ENCODE peak calls at places on chromosomes 13 and 19, in five cellular contexts. One of them, this sample, is unnamed. For H3K9me3 and H3K36me3, the result is how much of the 10 kb centered on the place peaks cover.

GRCh38 chr13:40640845-40641458 is 25.5 kb downstream of the FOXO1 start:
- DNase-seq in left ventricle myocardium inferior: no peak
- DNase-seq in neural progenitor cell: no peak
- DNase-seq in suprapubic skin: no peak
- DNase-seq in breast epithelium: no peak
- DNase-seq in this sample: no peak

GRCh38 chr13:47126432-47126831 is 229.6 kb upstream of the HTR2A start:
- DNase-seq in left ventricle myocardium inferior: no peak
- DNase-seq in neural progenitor cell: no peak
- DNase-seq in suprapubic skin: no peak
- DNase-seq in breast epithelium: no peak
- DNase-seq in this sample: no peak

GRCh38 chr19:13865578-13866462 is 11.1 kb upstream of the NANOS3 start:
- DNase-seq in left ventricle myocardium inferior: no peak
- DNase-seq in neural progenitor cell: peak
- DNase-seq in suprapubic skin: no peak
- DNase-seq in breast epithelium: no peak
- DNase-seq in this sample: no peak

GRCh38 chr19:18542936-18543813 is at the start of gene FKBP8:
- DNase-seq in left ventricle myocardium inferior: peak
- DNase-seq in neural progenitor cell: peak
- DNase-seq in suprapubic skin: peak
- DNase-seq in breast epithelium: peak
- DNase-seq in this sample: peak

GRCh38 chr13:76014618-76015315 is 378.6 kb downstream of the LMO7 start:
- DNase-seq in left ventricle myocardium inferior: no peak
- DNase-seq in neural progenitor cell: no peak
- DNase-seq in suprapubic skin: no peak
- DNase-seq in breast epithelium: no peak
- DNase-seq in this sample: no peak

GRCh38 chr13:44211286-44211685 is 162.3 kb upstream of the SERP2 start:
- DNase-seq in left ventricle myocardium inferior: no peak
- DNase-seq in neural progenitor cell: no peak
- DNase-seq in suprapubic skin: no peak
- DNase-seq in breast epithelium: no peak
- DNase-seq in this sample: no peak

GRCh38 chr19:38949580-38950367 is 19.0 kb downstream of the MRPS12 start:
- DNase-seq in left ventricle myocardium inferior: peak
- DNase-seq in neural progenitor cell: peak
- DNase-seq in suprapubic skin: peak
- DNase-seq in breast epithelium: peak
- DNase-seq in this sample: peak

GRCh38 chr13:20774746-20775145 is 985 bp upstream of the EEF1AKMT1 start:
- DNase-seq in left ventricle myocardium inferior: no peak
- DNase-seq in neural progenitor cell: no peak
- DNase-seq in suprapubic skin: no peak
- DNase-seq in breast epithelium: no peak
- DNase-seq in this sample: no peak

GRCh38 chr13:44171151-44171550 is 202.5 kb upstream of the SERP2 start:
- DNase-seq in left ventricle myocardium inferior: no peak
- DNase-seq in neural progenitor cell: no peak
- DNase-seq in suprapubic skin: no peak
- DNase-seq in breast epithelium: no peak
- DNase-seq in this sample: no peak

GRCh38 chr19:16887353-16888265 is 1.2 kb upstream of the F2RL3 start:
- DNase-seq in left ventricle myocardium inferior: no peak
- DNase-seq in neural progenitor cell: no peak
- DNase-seq in suprapubic skin: peak
- DNase-seq in breast epithelium: no peak
- DNase-seq in this sample: no peak

GRCh38 chr19:36182612-36183454 is 30.6 kb upstream of the COX7A1 start:
- DNase-seq in left ventricle myocardium inferior: no peak
- DNase-seq in neural progenitor cell: peak
- DNase-seq in suprapubic skin: no peak
- DNase-seq in breast epithelium: no peak
- DNase-seq in this sample: no peak

GRCh38 chr19:16559896-16560295 is 12.3 kb downstream of the SLC35E1 start:
- DNase-seq in left ventricle myocardium inferior: no peak
- DNase-seq in neural progenitor cell: no peak
- DNase-seq in suprapubic skin: no peak
- DNase-seq in breast epithelium: no peak
- DNase-seq in this sample: no peak

GRCh38 chr19:39677931-39678889 is 22.5 kb downstream of the LGALS16 start:
- DNase-seq in left ventricle myocardium inferior: no peak
- DNase-seq in neural progenitor cell: no peak
- DNase-seq in suprapubic skin: no peak
- DNase-seq in breast epithelium: peak
- DNase-seq in this sample: no peak

GRCh38 chr13:51276684-51277083 is 54.5 kb downstream of the FAM124A start:
- DNase-seq in left ventricle myocardium inferior: no peak
- DNase-seq in neural progenitor cell: no peak
- DNase-seq in suprapubic skin: no peak
- DNase-seq in breast epithelium: peak
- DNase-seq in this sample: no peak

GRCh38 chr19:42693760-42694350 is 46.4 kb downstream of the PSG3 start:
- DNase-seq in left ventricle myocardium inferior: no peak
- DNase-seq in neural progenitor cell: no peak
- DNase-seq in suprapubic skin: no peak
- DNase-seq in breast epithelium: no peak
- DNase-seq in this sample: no peak

GRCh38 chr19:23403581-23404324 is 8.5 kb upstream of the ZNF91 start:
- DNase-seq in left ventricle myocardium inferior: no peak
- DNase-seq in neural progenitor cell: peak
- DNase-seq in suprapubic skin: no peak
- DNase-seq in breast epithelium: no peak
- DNase-seq in this sample: no peak

GRCh38 chr13:21657538-21657937 is 13.3 kb upstream of the FGF9 start:
- DNase-seq in left ventricle myocardium inferior: no peak
- DNase-seq in neural progenitor cell: no peak
- DNase-seq in suprapubic skin: no peak
- DNase-seq in breast epithelium: no peak
- DNase-seq in this sample: no peak

GRCh38 chr13:22062478-22063205 is 391.8 kb downstream of the FGF9 start:
- DNase-seq in left ventricle myocardium inferior: no peak
- DNase-seq in neural progenitor cell: no peak
- DNase-seq in suprapubic skin: no peak
- DNase-seq in breast epithelium: no peak
- DNase-seq in this sample: no peak

GRCh38 chr13:80921556-80921955 is 580.6 kb upstream of the SPRY2 start:
- DNase-seq in left ventricle myocardium inferior: no peak
- DNase-seq in neural progenitor cell: no peak
- DNase-seq in suprapubic skin: no peak
- DNase-seq in breast epithelium: no peak
- DNase-seq in this sample: no peak

GRCh38 chr13:80923907-80924306 is 583.0 kb upstream of the SPRY2 start:
- DNase-seq in left ventricle myocardium inferior: no peak
- DNase-seq in neural progenitor cell: peak
- DNase-seq in suprapubic skin: no peak
- DNase-seq in breast epithelium: no peak
- DNase-seq in this sample: no peak

GRCh38 chr13:80924596-80924995 is 583.7 kb upstream of the SPRY2 start:
- DNase-seq in left ventricle myocardium inferior: no peak
- DNase-seq in neural progenitor cell: no peak
- DNase-seq in suprapubic skin: no peak
- DNase-seq in breast epithelium: no peak
- DNase-seq in this sample: no peak

DNA sequence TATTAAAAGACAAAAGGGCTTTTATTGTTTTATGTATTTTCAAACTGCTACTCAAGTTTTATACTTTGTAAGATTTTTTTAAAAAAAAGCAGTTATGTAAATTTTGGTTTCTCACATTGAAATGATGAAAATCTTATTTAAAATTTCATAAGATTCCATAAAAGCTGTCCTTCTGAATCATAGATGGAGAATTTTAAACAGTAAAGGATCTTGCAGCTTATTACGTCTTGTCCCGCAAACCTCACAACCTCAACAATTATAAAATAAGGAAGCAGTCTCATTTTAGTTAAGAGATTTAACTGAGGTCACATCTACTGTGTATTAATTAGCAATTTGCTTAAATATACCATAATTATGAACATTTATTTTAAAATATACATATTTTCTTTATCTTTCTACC is 581.0 kb upstream of the SPRY2 start:
- DNase-seq in left ventricle myocardium inferior: no peak
- DNase-seq in neural progenitor cell: no peak
- DNase-seq in suprapubic skin: no peak
- DNase-seq in breast epithelium: no peak
- DNase-seq in this sample: no peak
- H3K4me3 ChIP-seq in left ventricle myocardium inferior: no peak
- H3K4me3 ChIP-seq in neural progenitor cell: no peak
- H3K4me3 ChIP-seq in suprapubic skin: no peak
- H3K4me3 ChIP-seq in breast epithelium: no peak
- H3K4me3 ChIP-seq in this sample: no peak

DNA sequence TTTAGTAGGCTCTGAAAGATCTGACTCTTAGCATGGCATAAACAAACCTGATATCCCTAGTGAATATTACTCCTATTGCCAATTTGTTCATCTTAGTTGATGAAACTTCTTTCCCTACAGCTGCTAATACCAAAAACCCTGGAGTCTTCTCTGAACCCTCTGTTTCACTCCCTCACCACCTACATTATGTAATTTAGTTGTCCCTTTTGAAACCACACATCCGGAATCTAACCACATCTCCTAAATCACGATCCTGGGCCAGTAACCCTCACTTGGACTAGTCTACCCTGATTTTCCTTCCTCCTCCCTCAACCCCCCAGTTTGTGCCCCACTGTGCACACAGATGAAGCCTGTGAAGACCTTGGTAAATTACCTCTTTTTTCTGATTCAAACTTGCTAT is 1.2 kb downstream of the ZNF256 start:
- DNase-seq in left ventricle myocardium inferior: no peak
- DNase-seq in neural progenitor cell: no peak
- DNase-seq in suprapubic skin: no peak
- DNase-seq in breast epithelium: no peak
- DNase-seq in this sample: no peak
- H3K9me3 ChIP-seq in left ventricle myocardium inferior: half or more
- H3K9me3 ChIP-seq in neural progenitor cell: under half
- H3K9me3 ChIP-seq in suprapubic skin: under half
- H3K9me3 ChIP-seq in breast epithelium: half or more
- H3K9me3 ChIP-seq in this sample: under half

GRCh38 chr13:110475550-110476219 is 85.8 kb downstream of the RAB20 start:
- DNase-seq in left ventricle myocardium inferior: no peak
- DNase-seq in neural progenitor cell: no peak
- DNase-seq in suprapubic skin: no peak
- DNase-seq in breast epithelium: no peak
- DNase-seq in this sample: no peak
- H3K36me3 ChIP-seq in left ventricle myocardium inferior: half or more
- H3K36me3 ChIP-seq in neural progenitor cell: under half
- H3K36me3 ChIP-seq in suprapubic skin: under half
- H3K36me3 ChIP-seq in breast epithelium: under half
- H3K36me3 ChIP-seq in this sample: half or more

DNA sequence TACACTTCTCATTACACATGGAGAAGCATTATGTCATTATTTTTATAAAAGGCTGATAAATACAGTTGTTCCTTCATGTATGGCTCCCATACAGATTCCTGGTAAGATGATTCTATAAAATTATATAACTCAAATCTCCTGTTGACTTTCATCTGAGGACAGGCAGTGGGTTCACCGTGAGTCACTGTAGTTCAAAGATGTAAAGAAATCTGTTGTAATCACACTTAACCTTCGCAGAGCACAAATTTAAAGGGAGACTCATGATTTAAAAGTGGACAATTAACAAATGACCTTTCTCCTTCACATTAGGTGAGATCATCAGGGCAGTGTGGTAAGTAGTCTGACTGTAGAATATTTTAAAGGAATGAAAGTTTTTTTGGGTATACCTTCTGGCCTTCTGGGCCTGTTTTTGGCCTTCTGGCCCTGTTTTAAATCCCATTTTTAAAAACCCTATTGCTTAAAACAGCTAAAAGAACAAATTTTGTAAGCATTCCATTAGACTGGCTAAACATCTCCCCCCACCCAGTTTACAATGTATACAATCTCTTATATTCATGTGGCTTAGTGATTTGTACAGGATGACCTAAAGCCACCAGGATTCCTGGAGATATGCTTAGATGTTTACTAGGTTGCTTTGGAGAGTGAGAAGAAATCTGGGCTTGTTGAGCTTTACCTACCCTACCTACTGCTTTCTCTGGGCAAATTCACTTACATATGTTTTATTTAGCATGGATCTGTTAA is 171.2 kb downstream of the ITGBL1 start:
- DNase-seq in left ventricle myocardium inferior: no peak
- DNase-seq in neural progenitor cell: no peak
- DNase-seq in suprapubic skin: no peak
- DNase-seq in breast epithelium: no peak
- DNase-seq in this sample: no peak
- H3K4me3 ChIP-seq in left ventricle myocardium inferior: no peak
- H3K4me3 ChIP-seq in neural progenitor cell: no peak
- H3K4me3 ChIP-seq in suprapubic skin: no peak
- H3K4me3 ChIP-seq in breast epithelium: no peak
- H3K4me3 ChIP-seq in this sample: peak

GRCh38 chr19:21915411-21915810 is 79.4 kb upstream of the ZNF43 start:
- DNase-seq in left ventricle myocardium inferior: no peak
- DNase-seq in neural progenitor cell: no peak
- DNase-seq in suprapubic skin: no peak
- DNase-seq in breast epithelium: no peak
- DNase-seq in this sample: no peak
- H3K9me3 ChIP-seq in left ventricle myocardium inferior: half or more
- H3K9me3 ChIP-seq in neural progenitor cell: under half
- H3K9me3 ChIP-seq in suprapubic skin: under half
- H3K9me3 ChIP-seq in breast epithelium: half or more
- H3K9me3 ChIP-seq in this sample: under half

GRCh38 chr19:49827034-49827433 is 8.9 kb downstream of the MED25 start:
- DNase-seq in left ventricle myocardium inferior: no peak
- DNase-seq in neural progenitor cell: no peak
- DNase-seq in suprapubic skin: no peak
- DNase-seq in breast epithelium: no peak
- DNase-seq in this sample: no peak
- H3K36me3 ChIP-seq in left ventricle myocardium inferior: half or more
- H3K36me3 ChIP-seq in neural progenitor cell: under half
- H3K36me3 ChIP-seq in suprapubic skin: half or more
- H3K36me3 ChIP-seq in breast epithelium: under half
- H3K36me3 ChIP-seq in this sample: under half

GRCh38 chr13:73189365-73189764 is 130.6 kb downstream of the KLF5 start:
- DNase-seq in left ventricle myocardium inferior: no peak
- DNase-seq in neural progenitor cell: no peak
- DNase-seq in suprapubic skin: no peak
- DNase-seq in breast epithelium: no peak
- DNase-seq in this sample: no peak

GRCh38 chr13:73190477-73190876 is 131.7 kb downstream of the KLF5 start:
- DNase-seq in left ventricle myocardium inferior: no peak
- DNase-seq in neural progenitor cell: no peak
- DNase-seq in suprapubic skin: no peak
- DNase-seq in breast epithelium: no peak
- DNase-seq in this sample: no peak

GRCh38 chr13:73193541-73193940 is 134.7 kb downstream of the KLF5 start:
- DNase-seq in left ventricle myocardium inferior: no peak
- DNase-seq in neural progenitor cell: no peak
- DNase-seq in suprapubic skin: no peak
- DNase-seq in breast epithelium: no peak
- DNase-seq in this sample: no peak

GRCh38 chr13:73187106-73187505 is 128.3 kb downstream of the KLF5 start:
- DNase-seq in left ventricle myocardium inferior: no peak
- DNase-seq in neural progenitor cell: no peak
- DNase-seq in suprapubic skin: no peak
- DNase-seq in breast epithelium: no peak
- DNase-seq in this sample: no peak

DNA sequence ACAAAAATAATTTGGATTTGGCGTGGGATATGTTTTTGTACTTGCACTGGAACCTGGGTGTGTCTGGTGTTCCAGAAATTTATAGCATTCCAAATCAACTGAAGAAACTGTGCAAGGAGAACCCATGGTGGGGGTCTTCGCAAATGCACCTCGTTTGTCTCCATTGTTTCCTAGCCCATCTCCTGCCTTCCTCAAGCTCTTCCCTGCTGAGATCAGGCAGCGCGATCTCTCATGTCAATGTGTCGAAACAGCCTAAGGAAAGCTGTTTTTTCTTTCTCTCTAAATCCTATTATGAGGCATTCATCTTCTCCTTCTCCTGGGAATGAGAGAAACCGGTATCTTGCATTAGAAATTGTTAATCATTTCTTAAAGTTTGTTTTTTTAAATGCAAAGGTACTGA is 131.0 kb downstream of the KLF5 start:
- DNase-seq in left ventricle myocardium inferior: no peak
- DNase-seq in neural progenitor cell: peak
- DNase-seq in suprapubic skin: no peak
- DNase-seq in breast epithelium: no peak
- DNase-seq in this sample: no peak
- H3K4me3 ChIP-seq in left ventricle myocardium inferior: no peak
- H3K4me3 ChIP-seq in neural progenitor cell: no peak
- H3K4me3 ChIP-seq in suprapubic skin: no peak
- H3K4me3 ChIP-seq in breast epithelium: no peak
- H3K4me3 ChIP-seq in this sample: peak